ENCODE peak calls at places on chromosomes 3 and 15, in nine cellular contexts. T is left ventricle myocardium inferior, H is right atrium auricular region, Y is fibroblast of villous mesenchyme, R is mucosa of descending colon, I is GM12864, O is NB4, Q is left lung, V is body of pancreas. B is an unnamed sample.

GRCh38 chr3:107969994-107970896 is 120.6 kb downstream of the CD47 start:
- DNase-seq in I (no peak), R (no peak), Q (no peak), V (peak; percentile 34), Y (no peak), H (no peak), O (no peak), T (no peak), B (no peak)

GRCh38 chr3:52534281-52535183 is 875 bp upstream of the NT5DC2 start:
- DNase-seq in Q (peak; percentile 83), T (no peak), O (peak; percentile 59), R (peak; percentile 25), I (no peak), V (peak; percentile 18), H (peak; percentile 72), Y (peak; percentile 41), B (no peak)

GRCh38 chr3:142315083-142315482 is 89.7 kb upstream of the GK5 start:
- DNase-seq in O (no peak), I (no peak), T (no peak), Y (peak; percentile 67), R (no peak), H (no peak), Q (no peak), V (no peak), B (no peak)

GRCh38 chr15:60763668-60764067 is 284.7 kb upstream of the ICE2 start:
- DNase-seq in T (no peak), Y (no peak), O (no peak), V (no peak), Q (no peak), R (no peak), I (no peak), H (no peak), B (no peak)

GRCh38 chr15:38112406-38112805 is 140.2 kb upstream of the SPRED1 start:
- DNase-seq in Y (no peak), R (no peak), O (no peak), T (no peak), V (no peak), I (no peak), H (no peak), Q (no peak), B (no peak)

GRCh38 chr3:171806200-171807128 is 3.8 kb downstream of the PLD1 start:
- DNase-seq in T (no peak), Q (no peak), R (no peak), I (no peak), Y (peak; percentile 99), H (no peak), V (no peak), O (peak; percentile 68), B (peak; percentile 60)

GRCh38 chr3:122982202-122983185 is 45.1 kb downstream of the SEMA5B start:
- DNase-seq in Y (no peak), I (no peak), H (no peak), R (peak; percentile 16), O (no peak), T (peak; percentile 48), V (no peak), Q (no peak), B (no peak)

GRCh38 chr3:150264560-150264959 is 143.5 kb upstream of the TSC22D2 start:
- DNase-seq in R (no peak), Y (peak; percentile 31), I (no peak), H (no peak), T (no peak), V (no peak), O (no peak), Q (no peak), B (no peak)

GRCh38 chr3:77370413-77370812 is 330.5 kb downstream of the ROBO2 start:
- DNase-seq in Q (no peak), T (no peak), R (no peak), H (no peak), I (no peak), Y (peak; percentile 9), O (no peak), V (no peak), B (no peak)

GRCh38 chr3:32952369-32953067 is 1.1 kb downstream of the CCR4 start:
- DNase-seq in Q (no peak), H (no peak), T (no peak), V (no peak), I (no peak), O (no peak), Y (no peak), R (no peak), B (no peak)

GRCh38 chr3:172275586-172275985 is 172.7 kb downstream of the GHSR start:
- DNase-seq in Y (no peak), H (no peak), Q (no peak), V (no peak), O (no peak), T (no peak), I (no peak), R (no peak), B (no peak)

DNA sequence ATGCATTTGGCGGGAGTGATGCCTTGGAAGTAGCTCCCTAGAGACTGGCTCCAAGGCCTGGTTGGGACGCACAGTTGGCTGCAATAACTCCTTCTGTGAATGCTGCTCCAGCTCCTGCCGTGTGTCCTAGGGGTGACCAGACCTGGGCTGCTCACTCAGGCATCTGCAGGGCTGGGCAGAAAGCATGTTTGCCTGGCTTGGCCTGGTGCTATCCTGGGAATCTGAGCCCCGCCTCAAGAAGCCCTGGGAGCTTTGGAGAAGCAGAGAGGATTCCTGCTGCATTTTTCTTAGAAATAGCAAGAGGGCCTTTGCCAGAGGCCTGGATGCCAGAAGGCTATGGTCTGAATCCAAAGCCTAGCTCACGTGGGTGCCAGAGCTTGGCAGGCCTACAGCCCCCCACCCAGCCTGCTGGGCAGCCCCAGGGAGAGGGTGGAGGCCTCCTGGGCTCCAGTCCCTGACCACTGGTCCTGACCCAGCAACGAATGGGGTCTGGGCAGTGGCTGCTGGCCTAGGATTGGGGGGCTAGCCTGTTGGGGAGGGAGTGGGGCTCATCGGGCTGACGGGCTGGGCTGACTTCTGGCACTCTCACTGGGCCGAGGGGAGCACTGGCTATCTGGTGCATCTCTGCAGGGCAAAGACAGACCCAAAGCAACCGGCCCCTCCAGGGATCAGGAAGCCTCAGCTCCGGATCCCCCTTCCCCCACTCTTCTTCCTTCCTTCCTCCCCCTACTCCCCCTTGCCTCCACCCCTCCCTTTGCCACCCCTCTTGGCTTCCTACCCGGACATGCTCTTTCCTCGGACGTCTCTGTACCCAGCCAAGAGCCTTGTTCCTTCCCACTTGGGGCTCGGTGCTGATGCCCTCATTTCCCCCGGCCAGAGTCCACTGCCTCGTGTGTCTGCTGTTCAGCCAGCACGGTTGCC is 10.5 kb downstream of the SEMA3F start:
- DNase-seq in O (no peak), T (no peak), Q (no peak), V (no peak), Y (peak; percentile 10), R (no peak), H (no peak), I (no peak), B (no peak)
- H3K4me3 ChIP-seq in O (no peak overlapping the region), T (peak overlapping the region; percentile 29), Q (no peak overlapping the region), V (no peak overlapping the region), Y (no peak overlapping the region), R (no peak overlapping the region), H (no peak overlapping the region), I (no peak overlapping the region), B (no peak overlapping the region)

GRCh38 chr3:98359993-98360675 is 6.5 kb downstream of the OR5K4 start:
- DNase-seq in H (no peak), R (peak; percentile 11), T (no peak), O (peak; percentile 18), Q (no peak), Y (peak; percentile 14), V (no peak), I (peak; percentile 53), B (peak; percentile 87)
- TF ChIP-seq CTCF in H (no peak), R (no peak), T (no peak), O (no peak), Q (no peak), Y (peak; percentile 17), V (no peak), I (peak; percentile 35), B (peak; percentile 30)

GRCh38 chr3:134794323-134794722 is 737 bp upstream of the EPHB1 start:
- DNase-seq in O (no peak), T (no peak), Y (no peak), I (no peak), Q (no peak), R (no peak), V (no peak), H (no peak), B (no peak)

GRCh38 chr3:134794950-134795775 is at the start of gene EPHB1:
- DNase-seq in T (peak; percentile 77), R (peak; percentile 74), O (peak; percentile 80), V (peak; percentile 68), Y (peak; percentile 82), H (peak; percentile 74), I (peak; percentile 62), Q (peak; percentile 92), B (peak; percentile 87)

GRCh38 chr3:134797080-134797801 is 2.2 kb downstream of the EPHB1 start:
- DNase-seq in H (no peak), Y (no peak), Q (no peak), V (no peak), T (no peak), I (no peak), O (no peak), R (no peak), B (no peak)

GRCh38 chr3:134796313-134797079 is 1.4 kb downstream of the EPHB1 start:
- DNase-seq in Q (no peak), H (no peak), T (no peak), Y (peak; percentile 3), R (no peak), O (no peak), I (no peak), V (no peak), B (no peak)

DNA sequence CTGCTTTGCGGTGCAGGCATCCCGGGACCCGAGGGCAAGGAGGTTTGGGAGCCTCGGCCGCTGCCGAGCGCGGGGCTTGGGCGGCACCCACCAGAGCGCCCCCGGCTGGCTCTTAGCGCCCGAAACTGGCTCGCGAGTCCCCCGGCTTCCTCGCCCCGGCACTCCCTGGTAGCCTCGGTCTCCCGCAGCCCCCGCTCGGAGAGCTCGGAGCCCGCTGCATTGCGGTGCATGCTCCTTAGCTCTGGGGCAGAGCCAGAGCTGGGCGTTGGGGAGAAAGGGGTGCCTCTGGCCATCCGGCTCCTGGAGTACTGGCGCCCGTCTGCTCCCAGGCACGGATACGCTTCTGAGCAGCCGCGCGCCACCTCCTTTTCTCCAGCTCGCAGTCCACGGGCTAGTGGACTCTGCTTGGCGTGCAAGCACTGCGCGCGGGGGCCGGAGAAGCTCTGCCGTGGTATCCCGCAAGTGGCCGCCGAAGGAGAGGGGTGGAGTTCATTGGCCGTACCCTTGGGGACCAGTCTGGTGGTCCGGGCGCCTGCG is 784 bp downstream of the EPHB1 start:
- DNase-seq in V (no peak), Y (peak; percentile 20), H (no peak), O (no peak), I (no peak), Q (no peak), T (no peak), R (no peak), B (no peak)
- H3K4me3 ChIP-seq in V (peak overlapping the region; percentile 40), Y (peak overlapping the region; percentile 53), H (peak overlapping the region; percentile 59), O (no peak overlapping the region), I (peak overlapping the region; percentile 52), Q (peak overlapping the region; percentile 29), T (peak overlapping the region; percentile 74), R (no peak overlapping the region), B (peak overlapping the region; percentile 47)

DNA sequence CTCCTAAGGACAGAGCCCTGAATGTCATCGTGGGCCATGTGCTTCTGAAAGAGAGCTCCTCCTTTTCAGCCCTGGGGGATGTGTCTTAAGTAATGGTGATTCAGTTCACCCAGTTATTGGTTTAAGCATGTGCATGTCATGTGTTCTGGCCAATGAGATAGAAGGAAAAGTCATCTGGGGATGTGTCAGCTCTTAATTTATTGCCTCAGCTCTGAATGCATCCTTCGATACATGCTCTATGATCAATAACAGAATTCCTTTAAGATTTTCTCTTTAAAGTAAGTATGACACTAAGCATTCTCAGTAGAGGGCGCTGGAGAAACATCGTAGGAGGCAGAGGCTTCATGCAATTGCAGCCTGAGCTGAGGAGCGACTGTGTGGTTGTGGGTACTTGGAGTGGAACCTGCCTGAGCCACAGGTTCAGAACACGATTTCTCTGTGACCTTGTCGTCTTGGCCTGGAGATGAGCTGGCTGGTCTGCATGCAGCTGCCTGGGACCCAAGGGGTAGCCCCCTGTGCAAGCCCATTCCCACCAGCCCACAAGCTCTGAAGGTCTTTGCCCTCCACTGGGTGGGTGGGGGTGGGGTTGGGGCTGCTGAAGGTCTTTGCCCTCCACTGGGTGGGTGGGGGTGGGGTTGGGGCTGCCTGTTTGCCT is 69.5 kb downstream of the C3orf38 start:
- DNase-seq in T (no peak), I (peak; percentile 10), O (peak; percentile 66), H (no peak), R (peak; percentile 75), V (peak; percentile 48), Q (no peak), Y (peak; percentile 48), B (peak; percentile 69)
- TF ChIP-seq CTCF in T (peak; percentile 56), I (peak; percentile 64), O (peak; percentile 55), H (peak; percentile 55), R (no peak), V (peak; percentile 52), Q (no peak), Y (peak; percentile 64), B (peak; percentile 64)